ENCODE peak calls at places on chromosomes 13 and 19, in four cellular contexts. S is hepatocyte, I is OCI-LY7, A is MM.1S. D is an unnamed sample.

GRCh38 chr19:12450817-12451216 is 10.0 kb upstream of the ZNF443 start:
- DNase-seq in S (no peak), I (no peak), A (no peak), D (no peak)

GRCh38 chr13:84118845-84119409 is 236.7 kb upstream of the SLITRK1 start:
- DNase-seq in S (no peak), I (no peak), A (no peak), D (no peak)

GRCh38 chr19:1066748-1067340 is at the start of gene ARHGAP45:
- DNase-seq in S (peak; percentile 63), I (peak; percentile 87), A (peak; percentile 89), D (peak; percentile 68)

GRCh38 chr13:42977219-42977659 is 14.8 kb downstream of the EPSTI1 start:
- DNase-seq in S (no peak), I (no peak), A (no peak), D (no peak)

GRCh38 chr19:56884481-56884880 is 44.0 kb upstream of the PEG3 start:
- DNase-seq in S (no peak), I (no peak), A (no peak), D (no peak)

GRCh38 chr19:12922959-12923358 is 3.9 kb upstream of the SYCE2 start:
- DNase-seq in S (no peak), I (no peak), A (no peak), D (no peak)

GRCh38 chr13:81916471-81916870 is 1575.5 kb upstream of the SPRY2 start:
- DNase-seq in S (no peak), I (no peak), A (no peak), D (no peak)

GRCh38 chr19:30069535-30070197 is 127.6 kb downstream of the URI1 start:
- DNase-seq in S (no peak), I (no peak), A (no peak), D (no peak)

GRCh38 chr13:75687145-75687763 is 51.1 kb downstream of the LMO7 start:
- DNase-seq in S (peak; percentile 67), I (peak; percentile 4), A (peak; percentile 22), D (peak; percentile 75)

GRCh38 chr13:113207890-113208423 is 512 bp downstream of the PCID2 start:
- DNase-seq in S (peak; percentile 75), I (no peak), A (peak; percentile 10), D (peak; percentile 70)

DNA sequence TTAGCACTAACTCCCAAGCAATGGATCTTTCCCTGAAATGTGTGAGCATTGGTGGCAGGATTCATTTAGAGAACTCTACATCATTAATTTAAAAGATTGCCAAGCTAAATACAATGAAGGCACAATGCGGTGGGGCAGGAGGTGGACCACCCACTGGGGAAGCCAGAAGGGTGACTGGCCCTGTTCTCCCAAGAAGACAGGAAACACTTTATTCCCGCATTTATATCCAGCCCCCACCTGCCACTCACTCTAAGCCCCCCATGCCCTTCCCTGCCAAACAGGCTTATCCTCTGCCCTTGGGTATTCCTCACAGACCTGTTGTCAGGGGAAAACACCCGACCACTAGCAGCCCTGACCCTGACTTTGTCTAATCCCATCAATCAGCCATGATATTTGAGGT is 189.1 kb upstream of the UBL3 start:
- DNase-seq in S (no peak), I (no peak), A (no peak), D (no peak)
- TF ChIP-seq CTCF in S (no peak), I (no peak), A (no peak), D (no peak)

DNA sequence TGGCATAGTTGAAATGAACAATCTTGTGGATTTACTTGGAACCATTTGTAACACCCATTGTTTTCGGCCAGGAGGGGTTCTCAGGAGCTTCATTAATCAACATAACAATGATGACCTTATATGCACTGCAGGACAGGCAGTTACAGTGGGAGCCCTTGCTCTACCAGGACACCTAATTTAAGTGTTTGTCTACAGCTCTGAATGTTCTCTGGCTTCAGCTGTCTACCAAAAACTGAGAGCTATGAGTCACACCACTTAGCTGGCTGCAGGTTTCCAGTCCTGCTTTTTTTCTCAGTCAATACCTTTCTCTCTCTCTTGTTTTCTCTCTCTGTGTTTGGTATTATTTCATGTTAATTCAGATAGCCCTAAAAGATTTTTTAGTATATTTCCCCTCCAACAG is 105.4 kb upstream of the MBNL2 start:
- DNase-seq in S (peak; percentile 42), I (no peak), A (no peak), D (peak; percentile 27)
- TF ChIP-seq EZH2phosphoT487 in S (no peak), I (no peak), A (no peak), D (no peak)

GRCh38 chr19:18848860-18849661 is 17.3 kb downstream of the UPF1 start:
- DNase-seq in S (no peak), I (no peak), A (no peak), D (no peak)

GRCh38 chr19:18849838-18850400 is 18.2 kb downstream of the UPF1 start:
- DNase-seq in S (no peak), I (no peak), A (no peak), D (no peak)

GRCh38 chr19:18845961-18846360 is 14.2 kb downstream of the UPF1 start:
- DNase-seq in S (no peak), I (no peak), A (no peak), D (no peak)

GRCh38 chr19:18846862-18847515 is 15.2 kb downstream of the UPF1 start:
- DNase-seq in S (peak; percentile 89), I (peak; percentile 72), A (peak; percentile 30), D (peak; percentile 92)

GRCh38 chr19:18847516-18848463 is 16.0 kb downstream of the UPF1 start:
- DNase-seq in S (no peak), I (no peak), A (no peak), D (no peak)
- TF ChIP-seq CTCF in S (no peak), I (peak; percentile 61), A (no peak), D (peak; percentile 16)

DNA sequence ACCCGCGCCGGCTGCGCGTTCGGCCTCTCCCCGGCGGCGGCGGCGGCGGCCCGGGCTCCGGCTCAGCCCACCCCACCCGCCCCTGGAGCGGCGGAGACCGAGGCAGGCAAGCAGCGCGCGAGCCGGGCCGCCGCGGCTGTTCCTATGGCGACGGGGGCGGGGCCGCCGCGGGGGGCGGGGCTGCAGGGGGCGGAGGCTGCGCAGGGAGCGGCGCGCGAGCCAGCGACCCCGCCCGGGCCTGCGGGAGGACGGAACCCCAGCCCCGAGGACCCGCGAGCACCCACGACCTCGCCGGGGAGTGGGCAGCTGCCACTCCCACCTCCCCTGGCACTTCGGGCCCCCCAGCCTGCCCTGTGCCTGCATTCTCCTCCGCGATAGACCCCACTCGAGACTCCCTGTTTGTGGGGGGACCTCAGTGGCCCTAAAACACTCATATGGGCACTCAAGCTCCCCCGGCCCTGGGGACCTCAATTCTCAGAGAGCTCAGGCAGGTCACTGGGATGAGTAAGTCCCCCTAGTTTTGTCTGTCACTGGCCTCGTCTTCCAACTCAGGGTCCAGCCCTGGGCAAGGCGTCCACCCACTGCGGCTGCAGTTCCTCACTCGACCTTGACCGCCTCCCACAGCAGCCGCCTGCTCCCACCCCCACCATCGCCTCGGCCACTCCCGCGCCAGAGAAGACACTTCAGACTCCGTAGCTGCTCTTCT is at the start of gene CTXN1:
- DNase-seq in S (peak; percentile 87), I (peak; percentile 73), A (peak; percentile 49), D (peak; percentile 71)
- TF ChIP-seq EZH2phosphoT487 in S (no peak), I (no peak), A (no peak), D (no peak)

D was measured in GM23338.